ENCODE peak calls at places on chromosome 12, in six cellular contexts. Y is ELF-1; W is stimulated activated CD4-positive, alpha-beta T cell treated with anti-CD3 and anti-CD28 coated beads, Interleukin-15, amount 100 ng/mL, for 24 hours; U is GDM1; Q is AG09319; H is effector CD4-positive, alpha-beta T cell. B is an unnamed sample.

GRCh38 chr12:7868391-7868790 is 4.3 kb downstream of the SLC2A14 start:
- DNase-seq in Y (no peak), W (no peak), U (no peak), Q (no peak), H (no peak), B (no peak)

GRCh38 chr12:67068204-67068731 is 200.9 kb upstream of the CAND1 start:
- DNase-seq in Y (peak; percentile 53), W (peak; percentile 34), U (no peak), Q (no peak), H (no peak), B (no peak)

GRCh38 chr12:7498832-7499231 is 4.7 kb downstream of the CD163 start:
- DNase-seq in Y (no peak), W (no peak), U (no peak), Q (peak; percentile 50), H (no peak), B (no peak)

GRCh38 chr12:121628037-121628436 is 1.7 kb downstream of the ORAI1 start:
- DNase-seq in Y (no peak), W (peak; percentile 42), U (no peak), Q (no peak), H (no peak), B (no peak)

GRCh38 chr12:128861226-128862016 is 8.1 kb downstream of the GLT1D1 start:
- DNase-seq in Y (no peak), W (no peak), U (no peak), Q (no peak), H (no peak), B (no peak)

GRCh38 chr12:25994901-25995625 is 36.6 kb downstream of the RASSF8 start:
- DNase-seq in Y (no peak), W (no peak), U (no peak), Q (no peak), H (no peak), B (no peak)

GRCh38 chr12:51851408-51852097 is 3.0 kb upstream of the FIGNL2 start:
- DNase-seq in Y (no peak), W (no peak), U (no peak), Q (no peak), H (no peak), B (peak; percentile 15)

GRCh38 chr12:3753549-3754284 is 808 bp upstream of the CRACR2A start:
- DNase-seq in Y (peak; percentile 7), W (peak; percentile 14), U (no peak), Q (no peak), H (no peak), B (no peak)

GRCh38 chr12:39103552-39104165 is 198.3 kb upstream of the CPNE8 start:
- DNase-seq in Y (peak; percentile 20), W (no peak), U (no peak), Q (peak; percentile 19), H (no peak), B (peak; percentile 31)

GRCh38 chr12:131920157-131920508 is 8.9 kb upstream of the PUS1 start:
- DNase-seq in Y (no peak), W (no peak), U (no peak), Q (no peak), H (no peak), B (no peak)

GRCh38 chr12:124318336-124319020 is 23.6 kb downstream of the RFLNA start:
- DNase-seq in Y (peak; percentile 65), W (no peak), U (no peak), Q (no peak), H (no peak), B (no peak)

GRCh38 chr12:110340706-110341105 is 59.7 kb downstream of the ATP2A2 start:
- DNase-seq in Y (no peak), W (no peak), U (no peak), Q (no peak), H (no peak), B (no peak)

GRCh38 chr12:11822071-11822818 is 172.8 kb downstream of the ETV6 start:
- DNase-seq in Y (no peak), W (peak; percentile 71), U (no peak), Q (no peak), H (peak; percentile 23), B (no peak)

GRCh38 chr12:66929121-66929520 is 250.2 kb upstream of the GRIP1 start:
- DNase-seq in Y (no peak), W (peak; percentile 44), U (no peak), Q (no peak), H (no peak), B (no peak)

GRCh38 chr12:130437555-130438242 is 100.0 kb downstream of the PIWIL1 start:
- DNase-seq in Y (no peak), W (no peak), U (no peak), Q (no peak), H (no peak), B (no peak)

GRCh38 chr12:130521375-130522124 is 183.9 kb downstream of the PIWIL1 start:
- DNase-seq in Y (no peak), W (no peak), U (no peak), Q (no peak), H (no peak), B (no peak)

GRCh38 chr12:89528434-89528833 is 2.6 kb upstream of the POC1B start:
- DNase-seq in Y (no peak), W (no peak), U (peak; percentile 54), Q (no peak), H (no peak), B (no peak)

GRCh38 chr12:26056335-26056734 is 68.5 kb downstream of the BHLHE41 start:
- DNase-seq in Y (no peak), W (no peak), U (no peak), Q (no peak), H (no peak), B (no peak)

GRCh38 chr12:123049398-123050250 is 69.1 kb downstream of the ARL6IP4 start:
- DNase-seq in Y (no peak), W (no peak), U (no peak), Q (no peak), H (no peak), B (no peak)

GRCh38 chr12:40775681-40776080 is 83.4 kb downstream of the CNTN1 start:
- DNase-seq in Y (no peak), W (no peak), U (no peak), Q (no peak), H (no peak), B (no peak)

GRCh38 chr12:47507221-47507620 is 198.6 kb downstream of the RPAP3 start:
- DNase-seq in Y (no peak), W (no peak), U (no peak), Q (no peak), H (no peak), B (no peak)

GRCh38 chr12:12718853-12719252 is 1.7 kb downstream of the CDKN1B start:
- DNase-seq in Y (peak; percentile 25), W (peak; percentile 51), U (no peak), Q (peak; percentile 85), H (no peak), B (no peak)

GRCh38 chr12:46825526-46826414 is at the start of gene SLC38A4:
- DNase-seq in Y (peak; percentile 53), W (no peak), U (no peak), Q (peak; percentile 7), H (no peak), B (no peak)